ENCODE peak calls at places on chromosomes 2 and 18, in four cellular contexts. Q, X, D and T are unnamed samples.
A peak's percentile ranks its signal among the peaks of the same experiment; 100 is the strongest.

GRCh38 chr2:158994920-158995676 is 26.7 kb downstream of the TANC1 start:
- DNase-seq in Q (no peak), D (no peak), X (no peak), T (no peak)

GRCh38 chr2:117562654-117563053 is 251.8 kb upstream of the DDX18 start:
- DNase-seq in X (no peak), Q (no peak), D (no peak), T (no peak)

GRCh38 chr2:225779829-225780228 is 380.3 kb downstream of the NYAP2 start:
- DNase-seq in X (no peak), D (no peak), Q (peak; percentile 4), T (no peak)

GRCh38 chr2:172813314-172813888 is 77.8 kb downstream of the RAPGEF4 start:
- DNase-seq in Q (no peak), X (no peak), D (no peak), T (no peak)

GRCh38 chr2:168247341-168248305 is at the start of gene STK39:
- DNase-seq in Q (peak; percentile 47), X (peak; percentile 79), D (peak; percentile 78), T (peak; percentile 83)

GRCh38 chr2:237864940-237865622 is 5.7 kb downstream of the RAMP1 start:
- DNase-seq in D (no peak), X (peak; percentile 64), Q (no peak), T (no peak)

GRCh38 chr2:201260302-201260800 is at the start of gene CASP8:
- DNase-seq in D (peak; percentile 78), Q (peak; percentile 51), X (peak; percentile 24), T (peak; percentile 68)

GRCh38 chr2:126859631-126860030 is 39.1 kb upstream of the TEX51 start:
- DNase-seq in Q (no peak), D (peak; percentile 1), X (no peak), T (no peak)

GRCh38 chr2:19911799-19912509 is 10.2 kb upstream of the TTC32 start:
- DNase-seq in D (no peak), Q (peak; percentile 59), X (peak; percentile 98), T (no peak)

GRCh38 chr18:21760321-21760720 is 19.7 kb downstream of the MIB1 start:
- DNase-seq in Q (no peak), X (no peak), D (no peak), T (no peak)